ENCODE peak calls at places on chromosomes 12 and 14, in four cellular contexts. Z, X, R and N are unnamed samples.

GRCh38 chr14:104680056-104680805 is 9.2 kb upstream of the INF2 start:
- DNase-seq in X (peak), R (peak), Z (no peak), N (no peak)

GRCh38 chr12:13563743-13564125 is 367.2 kb downstream of the EMP1 start:
- DNase-seq in Z (no peak), R (no peak), X (no peak), N (no peak)

GRCh38 chr12:89345830-89346740 is 6.2 kb downstream of the DUSP6 start:
- DNase-seq in R (peak), X (peak), Z (no peak), N (peak)

GRCh38 chr12:28780096-28780495 is 369.0 kb upstream of the FAR2 start:
- DNase-seq in R (peak), Z (no peak), X (no peak), N (no peak)

GRCh38 chr14:96584907-96585671 is 82.9 kb downstream of the PAPOLA start:
- DNase-seq in Z (no peak), R (no peak), X (peak), N (peak)

GRCh38 chr12:111427417-111428074 is 21.8 kb downstream of the SH2B3 start:
- DNase-seq in Z (no peak), X (no peak), R (no peak), N (no peak)

GRCh38 chr14:96098309-96098998 is 59.3 kb downstream of the C14orf132 start:
- DNase-seq in R (peak), X (peak), Z (no peak), N (peak)

GRCh38 chr14:53953828-53954550 is 2.6 kb downstream of the BMP4 start:
- DNase-seq in R (no peak), Z (no peak), X (peak), N (peak)

GRCh38 chr12:54279632-54280400 is at the start of gene CBX5:
- DNase-seq in R (peak), Z (peak), X (peak), N (peak)

GRCh38 chr14:101256266-101256665 is 305.0 kb upstream of the DIO3 start:
- DNase-seq in Z (no peak), R (no peak), X (no peak), N (peak)

GRCh38 chr12:95820096-95820703 is 29.6 kb upstream of the NTN4 start:
- DNase-seq in Z (no peak), X (no peak), R (peak), N (peak)

GRCh38 chr14:23182372-23183014 is 967 bp downstream of the SLC7A8 start:
- DNase-seq in X (peak), Z (no peak), R (no peak), N (peak)

GRCh38 chr12:124829008-124829707 is 34.5 kb downstream of the SCARB1 start:
- DNase-seq in R (peak), X (peak), Z (no peak), N (no peak)

GRCh38 chr12:119179335-119180021 is 747 bp downstream of the HSPB8 start:
- DNase-seq in Z (no peak), R (no peak), X (peak), N (peak)

GRCh38 chr14:29637406-29637805 is 290.2 kb downstream of the PRKD1 start:
- DNase-seq in Z (no peak), X (no peak), R (peak), N (no peak)

GRCh38 chr14:37594238-37594915 is 672 bp downstream of the FOXA1 start:
- DNase-seq in Z (no peak), X (peak), R (peak), N (peak)

GRCh38 chr12:128840862-128841468 is 12.3 kb upstream of the GLT1D1 start:
- DNase-seq in R (no peak), X (no peak), Z (no peak), N (no peak)

GRCh38 chr12:107351109-107351508 is 257.8 kb upstream of the CRY1 start:
- DNase-seq in X (no peak), Z (no peak), R (no peak), N (no peak)